ENCODE peak calls at places on chromosomes 3 and 15, in four cellular contexts. One of them, this sample, is unnamed.

GRCh38 chr3:32175607-32176197 is 62.8 kb upstream of the CMTM8 start:
- DNase-seq in AG08396: peak; percentile 70
- DNase-seq in germinal center: peak; percentile 64
- DNase-seq in right cardiac atrium: no peak
- DNase-seq in this sample: peak; percentile 56

GRCh38 chr3:128556384-128556783 is 63.4 kb upstream of the GATA2 start:
- DNase-seq in AG08396: no peak
- DNase-seq in germinal center: no peak
- DNase-seq in right cardiac atrium: no peak
- DNase-seq in this sample: no peak

GRCh38 chr3:28700728-28701127 is 352.1 kb upstream of the AZI2 start:
- DNase-seq in AG08396: no peak
- DNase-seq in germinal center: no peak
- DNase-seq in right cardiac atrium: no peak
- DNase-seq in this sample: no peak

GRCh38 chr15:45253330-45253729 is 1.3 kb downstream of the SLC28A2 start:
- DNase-seq in AG08396: no peak
- DNase-seq in germinal center: peak; percentile 7
- DNase-seq in right cardiac atrium: no peak
- DNase-seq in this sample: no peak

GRCh38 chr3:66107855-66108254 is 69.1 kb upstream of the MAGI1 start:
- DNase-seq in AG08396: peak; percentile 28
- DNase-seq in germinal center: no peak
- DNase-seq in right cardiac atrium: no peak
- DNase-seq in this sample: no peak

GRCh38 chr3:175179055-175179454 is 319.9 kb downstream of the NAALADL2 start:
- DNase-seq in AG08396: no peak
- DNase-seq in germinal center: no peak
- DNase-seq in right cardiac atrium: no peak
- DNase-seq in this sample: no peak

GRCh38 chr3:55615694-55616310 is 128.7 kb upstream of the WNT5A start:
- DNase-seq in AG08396: no peak
- DNase-seq in germinal center: no peak
- DNase-seq in right cardiac atrium: no peak
- DNase-seq in this sample: no peak

GRCh38 chr15:97978408-97979130 is 18.1 kb downstream of the ARRDC4 start:
- DNase-seq in AG08396: peak; percentile 19
- DNase-seq in germinal center: no peak
- DNase-seq in right cardiac atrium: no peak
- DNase-seq in this sample: no peak

GRCh38 chr3:10493202-10493589 is 12.2 kb downstream of the ATP2B2 start:
- DNase-seq in AG08396: no peak
- DNase-seq in germinal center: no peak
- DNase-seq in right cardiac atrium: no peak
- DNase-seq in this sample: no peak

GRCh38 chr3:100257601-100258000 is 3.2 kb upstream of the TBC1D23 start:
- DNase-seq in AG08396: no peak
- DNase-seq in germinal center: no peak
- DNase-seq in right cardiac atrium: no peak
- DNase-seq in this sample: no peak

GRCh38 chr3:187739561-187740445 is 5.5 kb downstream of the BCL6 start:
- DNase-seq in AG08396: peak; percentile 76
- DNase-seq in germinal center: peak; percentile 84
- DNase-seq in right cardiac atrium: peak; percentile 94
- DNase-seq in this sample: no peak

GRCh38 chr15:76696840-76697239 is 208.3 kb downstream of the SCAPER start:
- DNase-seq in AG08396: no peak
- DNase-seq in germinal center: no peak
- DNase-seq in right cardiac atrium: no peak
- DNase-seq in this sample: no peak

GRCh38 chr15:65991721-65992472 is 122.6 kb downstream of the RAB11A start:
- DNase-seq in AG08396: no peak
- DNase-seq in germinal center: no peak
- DNase-seq in right cardiac atrium: no peak
- DNase-seq in this sample: no peak

GRCh38 chr3:141268281-141268680 is 36.7 kb downstream of the PXYLP1 start:
- DNase-seq in AG08396: no peak
- DNase-seq in germinal center: no peak
- DNase-seq in right cardiac atrium: no peak
- DNase-seq in this sample: no peak

GRCh38 chr15:58752716-58753115 is 3.2 kb upstream of the ADAM10 start:
- DNase-seq in AG08396: no peak
- DNase-seq in germinal center: no peak
- DNase-seq in right cardiac atrium: no peak
- DNase-seq in this sample: no peak

GRCh38 chr3:12157026-12157425 is 1.7 kb downstream of the TIMP4 start:
- DNase-seq in AG08396: no peak
- DNase-seq in germinal center: no peak
- DNase-seq in right cardiac atrium: no peak
- DNase-seq in this sample: no peak

GRCh38 chr3:3189961-3190360 is 10.5 kb upstream of the CRBN start:
- DNase-seq in AG08396: no peak
- DNase-seq in germinal center: no peak
- DNase-seq in right cardiac atrium: no peak
- DNase-seq in this sample: no peak

GRCh38 chr15:39474657-39475056 is 106.2 kb upstream of the THBS1 start:
- DNase-seq in AG08396: no peak
- DNase-seq in germinal center: no peak
- DNase-seq in right cardiac atrium: no peak
- DNase-seq in this sample: no peak

GRCh38 chr15:49421991-49422390 is 1.1 kb upstream of the FGF7 start:
- DNase-seq in AG08396: no peak
- DNase-seq in germinal center: peak; percentile 6
- DNase-seq in right cardiac atrium: peak; percentile 78
- DNase-seq in this sample: no peak

GRCh38 chr15:84755736-84756527 is 7.5 kb downstream of the ZNF592 start:
- DNase-seq in AG08396: no peak
- DNase-seq in germinal center: no peak
- DNase-seq in right cardiac atrium: no peak
- DNase-seq in this sample: no peak

GRCh38 chr3:117398166-117398954 is 688.8 kb downstream of the TUSC7 start:
- DNase-seq in AG08396: no peak
- DNase-seq in germinal center: no peak
- DNase-seq in right cardiac atrium: no peak
- DNase-seq in this sample: no peak

GRCh38 chr3:73046195-73046594 is 15.3 kb upstream of the EBLN2 start:
- DNase-seq in AG08396: no peak
- DNase-seq in germinal center: no peak
- DNase-seq in right cardiac atrium: no peak
- DNase-seq in this sample: no peak

GRCh38 chr3:9828801-9829755 is 14.7 kb downstream of the RPUSD3 start:
- DNase-seq in AG08396: no peak
- DNase-seq in germinal center: no peak
- DNase-seq in right cardiac atrium: no peak
- DNase-seq in this sample: no peak

GRCh38 chr3:143634991-143635390 is 213.3 kb downstream of the SLC9A9 start:
- DNase-seq in AG08396: no peak
- DNase-seq in germinal center: no peak
- DNase-seq in right cardiac atrium: no peak
- DNase-seq in this sample: no peak

GRCh38 chr15:73737506-73737905 is 15.6 kb downstream of the INSYN1 start:
- DNase-seq in AG08396: no peak
- DNase-seq in germinal center: no peak
- DNase-seq in right cardiac atrium: no peak
- DNase-seq in this sample: no peak

GRCh38 chr3:17908399-17909191 is 166.2 kb upstream of the TBC1D5 start:
- DNase-seq in AG08396: no peak
- DNase-seq in germinal center: no peak
- DNase-seq in right cardiac atrium: no peak
- DNase-seq in this sample: no peak